ENCODE peak calls at places on chromosomes 16 and 17, in four cellular contexts. One of them, this sample, is unnamed.

GRCh38 chr17:45432405-45433113 is at the start of gene ARHGAP27:
- DNase-seq in HepG2: no peak
- DNase-seq in K562: no peak
- DNase-seq in H1: peak; percentile 76
- DNase-seq in this sample: no peak

GRCh38 chr16:82900611-82901010 is 273.8 kb downstream of the CDH13 start:
- DNase-seq in K562: no peak
- DNase-seq in H1: no peak
- DNase-seq in HepG2: no peak
- DNase-seq in this sample: no peak

GRCh38 chr17:58402047-58402446 is 15.3 kb downstream of the RNF43 start:
- DNase-seq in K562: no peak
- DNase-seq in HepG2: no peak
- DNase-seq in H1: no peak
- DNase-seq in this sample: no peak

GRCh38 chr16:73062640-73063283 is 14.8 kb upstream of the ZFHX3 start:
- DNase-seq in K562: no peak
- DNase-seq in H1: peak; percentile 80
- DNase-seq in HepG2: no peak
- DNase-seq in this sample: no peak

GRCh38 chr16:4360538-4361021 is 9.5 kb upstream of the PAM16 start:
- DNase-seq in HepG2: no peak
- DNase-seq in K562: peak; percentile 79
- DNase-seq in H1: no peak
- DNase-seq in this sample: peak; percentile 55

GRCh38 chr17:44932096-44932495 is 15.5 kb downstream of the KIF18B start:
- DNase-seq in H1: no peak
- DNase-seq in HepG2: no peak
- DNase-seq in K562: no peak
- DNase-seq in this sample: no peak

GRCh38 chr17:21375757-21376584 is at the start of gene KCNJ12:
- DNase-seq in HepG2: no peak
- DNase-seq in H1: no peak
- DNase-seq in K562: no peak
- DNase-seq in this sample: no peak

GRCh38 chr16:83675136-83675535 is 132.6 kb upstream of the HSBP1 start:
- DNase-seq in K562: no peak
- DNase-seq in HepG2: no peak
- DNase-seq in H1: no peak
- DNase-seq in this sample: no peak

GRCh38 chr16:74480150-74481029 is 59.1 kb upstream of the CLEC18B start:
- DNase-seq in K562: peak; percentile 24
- DNase-seq in HepG2: no peak
- DNase-seq in H1: no peak
- DNase-seq in this sample: peak; percentile 89

GRCh38 chr17:48223945-48224344 is 116.4 kb downstream of the SNX11 start:
- DNase-seq in K562: no peak
- DNase-seq in HepG2: no peak
- DNase-seq in H1: no peak
- DNase-seq in this sample: no peak

GRCh38 chr17:30279156-30279555 is 12.6 kb downstream of the BLMH start:
- DNase-seq in K562: no peak
- DNase-seq in HepG2: no peak
- DNase-seq in H1: no peak
- DNase-seq in this sample: no peak

GRCh38 chr17:57523926-57524634 is 221.0 kb downstream of the CCDC182 start:
- DNase-seq in K562: no peak
- DNase-seq in HepG2: no peak
- DNase-seq in H1: no peak
- DNase-seq in this sample: peak; percentile 91

GRCh38 chr17:40922239-40922638 is 15.2 kb downstream of the KRT23 start:
- DNase-seq in H1: no peak
- DNase-seq in HepG2: peak; percentile 68
- DNase-seq in K562: no peak
- DNase-seq in this sample: peak; percentile 80

GRCh38 chr16:75298252-75298651 is 46.8 kb upstream of the BCAR1 start:
- DNase-seq in HepG2: no peak
- DNase-seq in H1: no peak
- DNase-seq in K562: no peak
- DNase-seq in this sample: no peak

GRCh38 chr16:85173077-85173980 is 61.1 kb upstream of the CIBAR2 start:
- DNase-seq in HepG2: no peak
- DNase-seq in H1: no peak
- DNase-seq in K562: peak; percentile 76
- DNase-seq in this sample: peak; percentile 67

DNA sequence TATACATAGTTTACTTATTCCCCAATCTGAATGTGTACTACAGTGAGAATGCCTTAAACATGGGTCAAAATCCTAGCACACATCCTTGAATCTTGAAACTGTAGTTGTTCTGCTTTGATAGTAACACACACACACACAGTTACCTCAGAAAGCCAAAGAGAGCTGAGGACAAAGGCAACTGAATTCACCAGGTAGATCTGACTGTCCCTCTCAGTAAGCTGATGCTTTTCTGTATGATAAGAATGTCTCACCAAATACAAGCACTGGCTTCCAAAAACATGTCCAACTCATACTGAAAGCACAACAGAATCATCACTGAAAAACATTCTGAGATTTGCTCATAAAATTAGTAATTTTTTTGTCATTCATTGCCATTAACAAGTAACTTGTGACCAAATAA is 104.3 kb upstream of the DYNLRB2 start:
- DNase-seq in K562: no peak
- DNase-seq in H1: no peak
- DNase-seq in HepG2: no peak
- DNase-seq in this sample: no peak
- TF ChIP-seq RNF2 in K562: no peak
- TF ChIP-seq RNF2 in H1: no peak
- TF ChIP-seq RNF2 in HepG2: no peak
- TF ChIP-seq RNF2 in this sample: no peak

GRCh38 chr17:79907855-79908254 is 68.6 kb upstream of the CBX4 start:
- DNase-seq in K562: no peak
- DNase-seq in HepG2: no peak
- DNase-seq in H1: no peak
- DNase-seq in this sample: peak; percentile 52
- TF ChIP-seq RNF2 in K562: no peak
- TF ChIP-seq RNF2 in HepG2: no peak
- TF ChIP-seq RNF2 in H1: no peak
- TF ChIP-seq RNF2 in this sample: no peak

DNA sequence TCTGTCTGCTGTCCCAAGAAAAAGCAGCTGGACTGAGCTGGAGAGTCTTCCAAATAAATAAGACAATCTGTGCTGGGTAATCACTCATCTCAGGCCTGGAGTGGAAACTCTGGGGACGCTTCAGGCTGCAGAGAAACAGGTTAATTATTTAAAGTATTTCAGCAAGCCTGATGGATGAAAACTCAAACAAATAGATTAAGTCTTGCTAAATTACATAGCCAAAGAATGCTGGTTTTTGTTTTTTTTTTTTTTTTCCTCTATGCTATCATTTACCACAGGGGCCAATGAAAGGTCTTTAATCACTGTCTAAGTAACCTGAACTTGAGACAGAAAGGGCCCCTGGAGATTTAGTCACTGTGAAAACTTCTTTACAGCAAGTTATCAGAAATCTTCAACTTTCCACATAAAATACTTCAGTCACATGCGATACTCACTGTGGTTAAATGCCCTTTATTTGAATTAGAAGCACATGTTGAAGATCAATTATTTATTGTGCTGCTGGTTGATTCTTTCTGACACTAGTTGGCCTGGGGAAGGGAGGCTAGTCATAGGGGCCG is 30.9 kb upstream of the KCNJ2 start:
- DNase-seq in HepG2: no peak
- DNase-seq in K562: no peak
- DNase-seq in H1: no peak
- DNase-seq in this sample: no peak
- TF ChIP-seq RNF2 in HepG2: no peak
- TF ChIP-seq RNF2 in K562: no peak
- TF ChIP-seq RNF2 in H1: no peak
- TF ChIP-seq RNF2 in this sample: no peak

GRCh38 chr16:20904507-20905079 is 4.0 kb downstream of the LYRM1 start:
- DNase-seq in K562: no peak
- DNase-seq in H1: no peak
- DNase-seq in HepG2: peak; percentile 40
- DNase-seq in this sample: no peak
- TF ChIP-seq RNF2 in K562: no peak
- TF ChIP-seq RNF2 in H1: no peak
- TF ChIP-seq RNF2 in HepG2: no peak
- TF ChIP-seq RNF2 in this sample: no peak

GRCh38 chr16:53948734-53949430 is 244.9 kb downstream of the FTO start:
- DNase-seq in K562: no peak
- DNase-seq in HepG2: no peak
- DNase-seq in H1: no peak
- DNase-seq in this sample: no peak

GRCh38 chr16:53948326-53948725 is 244.4 kb downstream of the FTO start:
- DNase-seq in HepG2: no peak
- DNase-seq in H1: no peak
- DNase-seq in K562: no peak
- DNase-seq in this sample: no peak

GRCh38 chr16:53945996-53946395 is 242.0 kb downstream of the FTO start:
- DNase-seq in K562: peak; percentile 43
- DNase-seq in HepG2: peak; percentile 57
- DNase-seq in H1: no peak
- DNase-seq in this sample: peak; percentile 45

GRCh38 chr16:53944026-53944425 is 240.1 kb downstream of the FTO start:
- DNase-seq in K562: no peak
- DNase-seq in HepG2: no peak
- DNase-seq in H1: no peak
- DNase-seq in this sample: no peak

GRCh38 chr16:53946745-53947386 is 242.9 kb downstream of the FTO start:
- DNase-seq in H1: no peak
- DNase-seq in K562: no peak
- DNase-seq in HepG2: no peak
- DNase-seq in this sample: no peak
- TF ChIP-seq RNF2 in H1: no peak
- TF ChIP-seq RNF2 in K562: no peak
- TF ChIP-seq RNF2 in HepG2: no peak
- TF ChIP-seq RNF2 in this sample: no peak

This sample was measured in A549.